ENCODE peak calls at places on chromosome 22, in five cellular contexts. T is astrocyte, G is hepatocyte, K is adrenal gland, X is fibroblast of lung. Q is an unnamed sample.

GRCh38 chr22:49150801-49151221 is 676.9 kb downstream of the BRD1 start:
- DNase-seq in K (no peak), G (no peak), X (no peak), T (no peak), Q (no peak)

GRCh38 chr22:27270818-27271510 is 530.6 kb downstream of the MN1 start:
- DNase-seq in T (no peak), X (peak), G (no peak), K (no peak), Q (no peak)

GRCh38 chr22:22558972-22559603 is at the start of gene PRAME:
- DNase-seq in K (peak), T (no peak), X (peak), G (peak), Q (peak)

GRCh38 chr22:29071261-29072045 is 1.4 kb upstream of the KREMEN1 start:
- DNase-seq in K (no peak), X (peak), T (peak), G (peak), Q (no peak)

GRCh38 chr22:21052715-21053459 is 7.1 kb downstream of the LRRC74B start:
- DNase-seq in K (no peak), G (no peak), X (no peak), T (no peak), Q (no peak)

GRCh38 chr22:38271927-38272372 is 860 bp downstream of the TMEM184B start:
- DNase-seq in K (no peak), T (no peak), X (no peak), G (no peak), Q (no peak)

GRCh38 chr22:25942989-25943411 is 201.0 kb downstream of the MYO18B start:
- DNase-seq in K (peak), X (no peak), G (peak), T (no peak), Q (no peak)

GRCh38 chr22:46776876-46777608 is 14.6 kb downstream of the TBC1D22A start:
- DNase-seq in T (no peak), G (no peak), X (no peak), K (no peak), Q (no peak)

GRCh38 chr22:20434773-20435172 is 2.9 kb downstream of the SCARF2 start:
- DNase-seq in T (no peak), K (no peak), G (no peak), X (no peak), Q (no peak)

GRCh38 chr22:23749747-23750373 is 1.1 kb downstream of the ZNF70 start:
- DNase-seq in G (no peak), X (peak), K (no peak), T (no peak), Q (no peak)

GRCh38 chr22:20998411-20999336 is 3.2 kb downstream of the THAP7 start:
- DNase-seq in K (no peak), T (no peak), X (peak), G (no peak), Q (no peak)

GRCh38 chr22:27152033-27152432 is 494.6 kb downstream of the MIAT start:
- DNase-seq in K (no peak), G (no peak), T (no peak), X (no peak), Q (no peak)

GRCh38 chr22:23234409-23235161 is 54.3 kb downstream of the BCR start:
- DNase-seq in G (no peak), T (no peak), X (no peak), K (no peak), Q (no peak)

GRCh38 chr22:42180349-42180842 is 49.8 kb upstream of the CYP2D6 start:
- DNase-seq in G (peak), T (peak), K (peak), X (peak), Q (peak)

GRCh38 chr22:23781533-23781932 is 5.2 kb upstream of the SMARCB1 start:
- DNase-seq in G (peak), X (peak), K (no peak), T (peak), Q (peak)

GRCh38 chr22:25759825-25760231 is 17.8 kb downstream of the MYO18B start:
- DNase-seq in K (no peak), G (peak), X (peak), T (peak), Q (peak)

GRCh38 chr22:24146791-24147353 is 34.4 kb upstream of the SUSD2 start:
- DNase-seq in X (peak), G (peak), K (peak), T (peak), Q (peak)

GRCh38 chr22:50625568-50626313 is 2.2 kb downstream of the ARSA start:
- DNase-seq in T (no peak), X (no peak), K (no peak), G (no peak), Q (no peak)
- TF ChIP-seq CTCF in T (no peak), X (peak), K (no peak), G (no peak), Q (no peak)

GRCh38 chr22:17164392-17165024 is 5.4 kb upstream of the HDHD5 start:
- DNase-seq in G (no peak), T (no peak), K (no peak), X (no peak), Q (no peak)
- TF ChIP-seq CTCF in G (peak), T (peak), K (no peak), X (peak), Q (peak)

DNA sequence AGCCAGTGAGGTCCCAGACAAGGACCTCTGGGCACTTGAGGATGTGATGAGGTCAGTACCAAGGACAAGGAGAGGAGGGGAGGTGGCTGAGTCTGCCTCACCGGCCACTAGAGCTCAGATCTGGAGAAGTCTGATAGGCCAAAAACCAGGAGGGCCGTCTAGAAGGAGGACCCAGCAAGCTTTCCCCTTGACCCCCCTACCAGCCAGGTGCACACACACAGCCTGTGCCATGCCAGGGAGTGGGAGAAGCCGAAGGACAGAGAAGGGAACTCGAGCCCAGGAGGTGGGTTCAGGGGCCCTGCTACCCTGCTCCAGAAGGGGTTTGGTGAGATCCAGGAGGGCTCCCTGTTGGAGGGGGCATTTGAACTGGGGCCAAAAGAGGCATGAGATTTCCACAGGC is 64.9 kb downstream of the MPPED1 start:
- DNase-seq in G (no peak), T (no peak), X (no peak), K (no peak), Q (no peak)
- TF ChIP-seq CTCF in G (no peak), T (no peak), X (no peak), K (no peak), Q (no peak)

GRCh38 chr22:32413715-32414114 is 1.7 kb upstream of the RTCB start:
- DNase-seq in X (peak), T (peak), G (no peak), K (no peak), Q (peak)
- TF ChIP-seq CTCF in X (peak), T (peak), G (peak), K (no peak), Q (peak)

DNA sequence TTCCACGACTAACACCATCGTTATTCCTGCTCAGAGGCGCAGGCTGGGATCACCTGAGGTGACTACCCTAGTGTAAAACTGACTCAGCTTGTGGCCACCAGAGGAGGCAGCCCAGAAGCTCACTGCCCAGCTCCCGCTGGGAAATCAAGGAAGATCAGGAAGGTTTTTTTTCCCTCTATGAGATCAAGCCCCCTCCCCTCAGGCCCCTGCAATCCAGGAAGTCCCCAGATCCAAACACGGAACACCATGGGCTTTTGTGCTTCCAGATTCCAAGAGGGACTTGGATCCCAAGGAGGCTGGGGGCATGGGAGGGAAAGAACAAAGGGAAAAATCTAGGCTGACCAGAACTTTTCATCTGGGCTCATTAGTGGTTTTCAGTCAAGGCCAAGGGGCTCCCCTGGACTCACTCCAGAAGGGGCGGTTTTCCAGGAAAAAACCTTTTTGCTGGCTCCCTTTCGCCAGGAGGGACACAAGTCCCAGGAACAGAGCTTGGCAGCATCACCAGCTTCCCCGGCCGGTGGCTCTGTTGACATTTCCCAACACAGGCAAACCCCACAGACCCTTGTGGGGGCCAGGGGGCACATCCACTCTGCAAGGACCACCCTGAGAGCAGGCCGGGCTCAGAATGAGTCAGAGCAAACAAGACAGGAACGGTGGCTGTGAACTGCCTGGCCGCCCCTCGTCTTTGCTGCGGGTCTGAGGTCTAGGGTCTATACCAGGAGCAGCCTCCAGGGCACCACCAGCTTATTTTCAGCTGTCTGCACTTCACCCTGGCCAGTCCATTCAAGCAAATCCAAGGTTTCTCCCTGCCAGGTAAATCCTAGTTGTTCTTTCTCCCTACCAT is 36.8 kb downstream of the MYH9 start:
- DNase-seq in K (peak), T (peak), X (peak), G (peak), Q (no peak)
- TF ChIP-seq CTCF in K (peak), T (no peak), X (peak), G (no peak), Q (no peak)